ENCODE peak calls at places on chromosomes 3 and 15, in ten cellular contexts. O is kidney tubule cell; M is Calu3; B is activated CD4-positive, alpha-beta T cell treated with anti-CD3 and anti-CD28 coated beads, Interleukin-2, amount 50 U/mL, for 1 hour; A is astrocyte of the spinal cord; Q is SK-N-DZ; S is HTR-8/SVneo; U is lower leg skin; P is DMS79; H is T-helper 9 cell. C is an unnamed sample.

GRCh38 chr15:73955326-73955725 is 29.1 kb downstream of the LOXL1 start:
- DNase-seq in O (no peak), M (no peak), B (no peak), A (no peak), Q (no peak), S (no peak), U (no peak), P (no peak), H (no peak), C (no peak)

GRCh38 chr3:69144631-69145244 is 22.3 kb upstream of the LMOD3 start:
- DNase-seq in O (no peak), M (no peak), B (no peak), A (peak; percentile 53), Q (peak; percentile 25), S (no peak), U (no peak), P (no peak), H (no peak), C (no peak)

GRCh38 chr3:117524890-117525289 is 815.3 kb downstream of the TUSC7 start:
- DNase-seq in O (peak; percentile 67), M (no peak), B (no peak), A (peak; percentile 82), Q (no peak), S (no peak), U (no peak), P (no peak), H (no peak), C (no peak)

GRCh38 chr15:77032647-77033416 is 37.9 kb downstream of the PSTPIP1 start:
- DNase-seq in O (no peak), M (no peak), B (no peak), A (no peak), Q (no peak), S (no peak), U (no peak), P (no peak), H (no peak), C (no peak)

GRCh38 chr15:70158309-70158995 is 60.7 kb upstream of the TLE3 start:
- DNase-seq in O (no peak), M (no peak), B (no peak), A (no peak), Q (no peak), S (no peak), U (no peak), P (no peak), H (no peak), C (no peak)

GRCh38 chr3:20648294-20648693 is 462.3 kb upstream of the SGO1 start:
- DNase-seq in O (peak; percentile 70), M (peak; percentile 6), B (no peak), A (peak; percentile 86), Q (peak; percentile 51), S (peak; percentile 2), U (no peak), P (no peak), H (no peak), C (no peak)

GRCh38 chr15:82081904-82082810 is 36.3 kb upstream of the MEX3B start:
- DNase-seq in O (peak; percentile 58), M (no peak), B (no peak), A (peak; percentile 95), Q (no peak), S (peak; percentile 79), U (no peak), P (no peak), H (no peak), C (no peak)

GRCh38 chr3:132311860-132312259 is 5.3 kb upstream of the ACP3 start:
- DNase-seq in O (no peak), M (no peak), B (no peak), A (peak; percentile 18), Q (no peak), S (no peak), U (no peak), P (no peak), H (no peak), C (no peak)

GRCh38 chr3:56389213-56389830 is 78.9 kb downstream of the ERC2 start:
- DNase-seq in O (no peak), M (no peak), B (no peak), A (no peak), Q (peak; percentile 73), S (no peak), U (no peak), P (no peak), H (no peak), C (no peak)

GRCh38 chr15:72796515-72797337 is 13.2 kb upstream of the ADPGK start:
- DNase-seq in O (peak; percentile 66), M (peak; percentile 55), B (peak; percentile 39), A (peak; percentile 35), Q (peak; percentile 52), S (peak; percentile 75), U (no peak), P (no peak), H (peak; percentile 19), C (no peak)

GRCh38 chr15:66650433-66650832 is 51.6 kb upstream of the SMAD6 start:
- DNase-seq in O (no peak), M (no peak), B (no peak), A (no peak), Q (no peak), S (no peak), U (peak; percentile 25), P (no peak), H (no peak), C (peak; percentile 24)

GRCh38 chr15:37245358-37245757 is 145.0 kb upstream of the MEIS2 start:
- DNase-seq in O (no peak), M (no peak), B (no peak), A (no peak), Q (peak; percentile 93), S (no peak), U (no peak), P (no peak), H (no peak), C (no peak)

GRCh38 chr15:95698971-95699370 is 631.5 kb upstream of the NR2F2 start:
- DNase-seq in O (no peak), M (no peak), B (no peak), A (no peak), Q (no peak), S (no peak), U (no peak), P (no peak), H (no peak), C (no peak)

GRCh38 chr3:75144396-75144795 is 519.7 kb upstream of the FRG2C start:
- DNase-seq in O (no peak), M (peak; percentile 21), B (no peak), A (no peak), Q (no peak), S (no peak), U (no peak), P (no peak), H (no peak), C (no peak)

GRCh38 chr15:27722102-27722501 is 377.0 kb downstream of the OCA2 start:
- DNase-seq in O (no peak), M (no peak), B (no peak), A (no peak), Q (no peak), S (no peak), U (no peak), P (no peak), H (no peak), C (no peak)

GRCh38 chr3:66785191-66785909 is 212.8 kb upstream of the KBTBD8 start:
- DNase-seq in O (no peak), M (no peak), B (no peak), A (no peak), Q (no peak), S (no peak), U (peak; percentile 36), P (no peak), H (no peak), C (no peak)

GRCh38 chr3:120506828-120507774 is 56.3 kb upstream of the FSTL1 start:
- DNase-seq in O (peak; percentile 55), M (peak; percentile 45), B (no peak), A (peak; percentile 61), Q (peak; percentile 40), S (peak; percentile 49), U (peak; percentile 47), P (peak; percentile 6), H (no peak), C (peak; percentile 26)

GRCh38 chr3:183548262-183548769 is 7.2 kb downstream of the KLHL6 start:
- DNase-seq in O (peak; percentile 99), M (peak; percentile 78), B (no peak), A (peak; percentile 83), Q (no peak), S (peak; percentile 79), U (no peak), P (no peak), H (no peak), C (no peak)

GRCh38 chr3:13115991-13116390 is 42.8 kb upstream of the IQSEC1 start:
- DNase-seq in O (no peak), M (no peak), B (no peak), A (no peak), Q (no peak), S (no peak), U (no peak), P (no peak), H (no peak), C (no peak)

GRCh38 chr3:171129827-171130226 is 103.3 kb upstream of the SLC2A2 start:
- DNase-seq in O (peak; percentile 47), M (no peak), B (no peak), A (no peak), Q (no peak), S (no peak), U (no peak), P (no peak), H (no peak), C (no peak)